ENCODE peak calls at places on chromosome 21, in six cellular contexts. L, Q, M, X, H and C are unnamed samples.

GRCh38 chr21:31397515-31397926 is 53.5 kb upstream of the TIAM1 start:
- DNase-seq in H (no peak), X (no peak), L (no peak), M (peak; percentile 20), Q (peak; percentile 15), C (no peak)

GRCh38 chr21:43311303-43311817 is 115.6 kb downstream of the SIK1 start:
- DNase-seq in M (peak; percentile 96), H (no peak), X (no peak), Q (no peak), L (no peak), C (peak; percentile 68)

GRCh38 chr21:15604424-15604823 is 125.4 kb upstream of the USP25 start:
- DNase-seq in M (peak; percentile 44), L (no peak), X (no peak), Q (no peak), H (no peak), C (no peak)

GRCh38 chr21:37365657-37366487 is 701 bp upstream of the DYRK1A start:
- DNase-seq in Q (peak; percentile 57), X (peak; percentile 87), M (peak; percentile 77), H (peak; percentile 37), L (peak; percentile 71), C (peak; percentile 63)

GRCh38 chr21:15820857-15821256 is 91.1 kb downstream of the USP25 start:
- DNase-seq in Q (no peak), M (no peak), L (no peak), H (no peak), X (no peak), C (no peak)

GRCh38 chr21:45996311-45997204 is 15.0 kb downstream of the COL6A1 start:
- DNase-seq in L (no peak), H (no peak), X (peak; percentile 26), M (no peak), Q (no peak), C (no peak)

GRCh38 chr21:23799376-23799775 is 1807.9 kb downstream of the MRPL39 start:
- DNase-seq in X (no peak), Q (no peak), L (no peak), H (no peak), M (no peak), C (no peak)

GRCh38 chr21:37724201-37724600 is 192.1 kb downstream of the KCNJ6 start:
- DNase-seq in H (no peak), X (no peak), M (no peak), L (no peak), Q (no peak), C (no peak)

GRCh38 chr21:44739316-44739715 is 27.9 kb upstream of the TSPEAR start:
- DNase-seq in M (no peak), Q (no peak), X (no peak), H (no peak), L (no peak), C (no peak)

GRCh38 chr21:46452719-46453118 is 6.0 kb upstream of the DIP2A start:
- DNase-seq in Q (no peak), M (no peak), X (no peak), L (no peak), H (no peak), C (no peak)

GRCh38 chr21:36909901-36910561 is 56.4 kb downstream of the HLCS start:
- DNase-seq in Q (no peak), L (no peak), M (peak; percentile 50), X (no peak), H (peak; percentile 99), C (peak; percentile 21)

GRCh38 chr21:41107602-41108001 is 60.4 kb upstream of the BACE2 start:
- DNase-seq in X (no peak), M (no peak), Q (no peak), H (no peak), L (no peak), C (no peak)

GRCh38 chr21:29155118-29155932 is 24.9 kb downstream of the MAP3K7CL start:
- DNase-seq in Q (no peak), L (no peak), X (peak; percentile 73), H (no peak), M (no peak), C (no peak)

GRCh38 chr21:41406340-41406739 is 19.7 kb upstream of the MX1 start:
- DNase-seq in H (no peak), X (no peak), M (no peak), Q (no peak), L (no peak), C (no peak)

GRCh38 chr21:32475162-32475812 is 62.8 kb downstream of the EVA1C start:
- DNase-seq in L (no peak), M (peak; percentile 56), H (no peak), Q (no peak), X (no peak), C (no peak)

GRCh38 chr21:33011462-33011861 is 14.3 kb upstream of the OLIG2 start:
- DNase-seq in H (peak; percentile 56), X (no peak), Q (no peak), L (no peak), M (peak; percentile 89), C (peak; percentile 57)

GRCh38 chr21:45390121-45390751 is 14.7 kb upstream of the COL18A1 start:
- DNase-seq in Q (no peak), L (no peak), X (peak; percentile 25), H (no peak), M (no peak), C (no peak)

GRCh38 chr21:27251752-27252151 is 284.9 kb upstream of the ADAMTS5 start:
- DNase-seq in Q (no peak), X (no peak), M (no peak), L (no peak), H (no peak), C (no peak)

GRCh38 chr21:43864313-43864805 is 664 bp upstream of the AGPAT3 start:
- DNase-seq in Q (no peak), M (peak; percentile 71), L (no peak), X (peak; percentile 66), H (no peak), C (no peak)

GRCh38 chr21:33850985-33851384 is 64.6 kb downstream of the ATP5PO start:
- DNase-seq in X (no peak), M (no peak), L (no peak), H (no peak), Q (no peak), C (no peak)

GRCh38 chr21:36522174-36522810 is 42.4 kb upstream of the CLDN14 start:
- DNase-seq in X (no peak), Q (no peak), L (no peak), H (no peak), M (no peak), C (no peak)